ENCODE peak calls at places on chromosomes 3 and 15, in four cellular contexts. O is HepG2, J is H1, G is K562. V is an unnamed sample.
A peak's percentile ranks its signal among the peaks of the same experiment; 100 is the strongest.

GRCh38 chr15:81189583-81190283 is 6.9 kb upstream of the IL16 start:
- DNase-seq in O (no peak), J (peak; percentile 34), G (no peak), V (no peak)

GRCh38 chr15:28122038-28122949 is 23.2 kb upstream of the OCA2 start:
- DNase-seq in O (no peak), J (no peak), G (no peak), V (no peak)

GRCh38 chr15:64865998-64866520 is 24.3 kb downstream of the PLEKHO2 start:
- DNase-seq in O (no peak), J (no peak), G (no peak), V (no peak)

GRCh38 chr3:56748663-56749231 is 53.0 kb downstream of the ARHGEF3 start:
- DNase-seq in O (peak; percentile 4), J (no peak), G (no peak), V (no peak)

GRCh38 chr3:113695818-113696645 is at the start of gene USF3:
- DNase-seq in O (peak; percentile 45), J (peak; percentile 78), G (peak; percentile 91), V (peak; percentile 79)

GRCh38 chr3:49700453-49701128 is 11.2 kb downstream of the RNF123 start:
- DNase-seq in O (no peak), J (peak; percentile 71), G (no peak), V (no peak)

GRCh38 chr3:17755836-17756235 is 13.4 kb upstream of the TBC1D5 start:
- DNase-seq in O (no peak), J (no peak), G (no peak), V (no peak)

GRCh38 chr15:69385831-69386230 is 28.3 kb upstream of the KIF23 start:
- DNase-seq in O (no peak), J (no peak), G (no peak), V (no peak)

GRCh38 chr15:66408690-66409089 is 22.0 kb downstream of the MAP2K1 start:
- DNase-seq in O (no peak), J (no peak), G (no peak), V (no peak)

GRCh38 chr15:42608110-42608531 is 32.7 kb downstream of the STARD9 start:
- DNase-seq in O (no peak), J (no peak), G (no peak), V (no peak)

GRCh38 chr3:126954141-126954845 is 28.6 kb upstream of the PLXNA1 start:
- DNase-seq in O (no peak), J (no peak), G (no peak), V (no peak)

GRCh38 chr3:30006111-30006510 is 600.3 kb upstream of the TGFBR2 start:
- DNase-seq in O (no peak), J (no peak), G (no peak), V (no peak)

GRCh38 chr15:99441427-99441766 is 124.4 kb upstream of the MEF2A start:
- DNase-seq in O (no peak), J (no peak), G (no peak), V (no peak)

GRCh38 chr3:50286322-50287227 is 5.7 kb downstream of the IFRD2 start:
- DNase-seq in O (no peak), J (no peak), G (no peak), V (no peak)

GRCh38 chr3:31959951-31960792 is 20.9 kb downstream of the OSBPL10 start:
- DNase-seq in O (no peak), J (peak; percentile 52), G (no peak), V (no peak)

GRCh38 chr3:123448503-123449091 is at the start of gene ADCY5:
- DNase-seq in O (no peak), J (peak; percentile 76), G (no peak), V (no peak)

GRCh38 chr3:177824190-177824786 is 627.0 kb upstream of the TBL1XR1 start:
- DNase-seq in O (peak; percentile 93), J (no peak), G (no peak), V (peak; percentile 79)

GRCh38 chr15:75191235-75191634 is 10.4 kb upstream of the C15orf39 start:
- DNase-seq in O (no peak), J (no peak), G (no peak), V (no peak)

GRCh38 chr3:158167737-158168469 is 58.0 kb downstream of the RSRC1 start:
- DNase-seq in O (peak; percentile 28), J (no peak), G (peak; percentile 73), V (peak; percentile 79)

GRCh38 chr3:115788921-115789470 is 165.7 kb downstream of the GAP43 start:
- DNase-seq in O (peak; percentile 48), J (no peak), G (no peak), V (peak; percentile 65)

DNA sequence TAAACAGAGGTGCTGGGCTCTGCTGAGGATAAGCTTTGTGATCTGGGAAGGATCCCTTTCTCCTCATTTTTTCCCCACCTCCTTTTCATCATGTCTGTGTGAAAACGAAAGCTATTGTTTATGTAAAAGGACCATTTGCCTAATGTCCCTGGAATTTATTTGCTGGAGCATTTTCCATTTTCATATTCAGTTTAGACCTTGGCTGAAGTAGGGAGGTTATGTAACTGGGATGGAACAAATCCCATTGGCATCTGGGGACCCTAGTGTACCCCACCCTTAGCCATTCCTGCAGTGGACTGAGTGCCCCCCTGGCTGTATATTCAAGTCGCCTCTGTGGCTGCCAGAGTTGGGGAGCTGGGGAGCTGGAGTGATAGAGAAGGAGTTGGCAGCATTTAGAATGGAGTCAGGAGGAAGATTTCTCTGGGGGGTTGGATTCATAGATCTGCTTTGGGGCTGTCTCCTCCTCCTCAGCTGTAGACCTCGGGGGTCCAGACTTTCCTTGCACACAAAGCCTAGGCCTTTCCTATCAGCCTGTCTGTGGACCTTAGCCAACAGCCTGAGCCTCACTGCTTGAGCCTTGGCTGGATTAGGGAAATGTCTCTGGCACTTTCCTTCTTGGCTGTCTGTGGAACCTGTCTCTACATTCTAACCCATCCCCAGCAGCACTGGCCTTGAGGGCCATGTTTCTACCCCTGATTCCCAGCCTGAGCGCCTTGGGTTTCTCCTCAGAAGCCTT is 270.4 kb upstream of the CTDSPL start:
- DNase-seq in O (no peak), J (no peak), G (no peak), V (no peak)
- TF ChIP-seq MAFK in O (no peak), J (no peak), G (no peak), V (no peak)

GRCh38 chr15:87357608-87358007 is 898.9 kb downstream of the NTRK3 start:
- DNase-seq in O (no peak), J (no peak), G (no peak), V (no peak)
- TF ChIP-seq EP300 in O (no peak), J (no peak), G (no peak), V (no peak)

DNA sequence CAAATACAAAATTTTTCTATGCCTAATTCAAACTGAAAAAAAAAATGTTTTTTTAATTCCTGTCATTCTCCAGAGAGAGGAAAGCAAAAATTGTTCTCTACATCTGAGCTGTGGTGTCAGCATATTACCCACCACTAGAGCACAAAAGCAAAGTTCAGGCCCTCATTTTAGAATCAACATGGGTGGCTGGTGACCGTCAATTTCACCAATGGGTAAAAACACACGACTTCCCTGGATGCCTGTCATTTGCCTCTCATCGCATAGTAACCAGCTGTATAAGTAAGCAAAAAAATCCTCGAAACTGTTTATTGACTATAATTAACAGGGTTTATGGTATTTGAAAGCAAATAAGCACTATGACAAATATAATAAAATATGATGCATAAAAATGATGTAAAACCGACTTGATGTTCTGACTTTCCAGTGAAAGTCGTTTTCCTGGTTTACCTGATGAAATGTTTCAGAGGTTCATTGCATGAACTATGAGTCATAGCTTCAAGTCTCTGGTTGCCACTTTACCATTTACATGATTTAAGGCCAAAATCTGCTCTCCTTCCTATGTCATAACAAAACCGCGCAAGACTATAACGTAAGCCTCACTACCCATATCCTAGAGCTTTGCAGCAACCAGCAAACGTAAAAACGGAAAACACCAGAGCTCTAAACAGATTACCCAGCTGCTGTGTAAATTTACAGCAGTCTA is 60.5 kb downstream of the THBS1 start:
- DNase-seq in O (no peak), J (no peak), G (no peak), V (no peak)
- TF ChIP-seq PHF8 in O (no peak), J (no peak), G (no peak), V (no peak)

DNA sequence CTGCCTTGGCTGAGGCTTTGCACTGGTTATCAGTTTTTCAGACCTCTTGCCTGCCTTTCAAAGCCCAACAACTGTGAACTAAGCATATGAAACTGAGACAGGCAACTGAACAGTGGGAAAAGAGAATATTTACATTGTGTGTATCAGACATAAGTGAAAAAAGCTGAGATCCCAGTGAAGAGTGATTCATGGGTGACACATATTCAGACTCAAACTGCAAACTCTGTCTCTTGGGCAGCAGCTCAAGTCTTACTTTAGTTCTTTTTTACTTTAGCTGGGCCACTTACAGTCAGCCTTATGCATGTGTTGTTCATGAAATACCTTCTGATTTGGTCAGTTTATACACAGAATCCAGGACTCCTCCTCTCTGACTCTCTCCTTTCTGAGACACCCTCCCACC is 19.2 kb downstream of the SUCLG2 start:
- DNase-seq in O (no peak), J (no peak), G (no peak), V (peak; percentile 52)
- TF ChIP-seq MAFK in O (no peak), J (no peak), G (no peak), V (no peak)

V was measured in A549.